ENCODE peak calls at places on chromosomes 7 and 10, in five cellular contexts. One of them, this sample, is unnamed.

GRCh38 chr7:142916508-142916907 is 17.0 kb downstream of the TRPV5 start:
- DNase-seq in H9: no peak
- DNase-seq in trophoblast cell: no peak
- DNase-seq in mesenchymal stem cell: no peak
- DNase-seq in neuronal stem cell: no peak
- DNase-seq in this sample: no peak

GRCh38 chr7:48718731-48719387 is 205.5 kb upstream of the CDC14C start:
- DNase-seq in mesenchymal stem cell: no peak
- DNase-seq in trophoblast cell: no peak
- DNase-seq in neuronal stem cell: no peak
- DNase-seq in H9: no peak
- DNase-seq in this sample: no peak

GRCh38 chr7:143433759-143434158 is 9.5 kb upstream of the TAS2R60 start:
- DNase-seq in mesenchymal stem cell: no peak
- DNase-seq in neuronal stem cell: no peak
- DNase-seq in H9: no peak
- DNase-seq in trophoblast cell: no peak
- DNase-seq in this sample: no peak

GRCh38 chr10:74949434-74949833 is 123.0 kb downstream of the KAT6B start:
- DNase-seq in H9: no peak
- DNase-seq in mesenchymal stem cell: no peak
- DNase-seq in trophoblast cell: no peak
- DNase-seq in neuronal stem cell: no peak
- DNase-seq in this sample: no peak

GRCh38 chr7:44768663-44769361 is 20.2 kb downstream of the ZMIZ2 start:
- DNase-seq in neuronal stem cell: no peak
- DNase-seq in mesenchymal stem cell: no peak
- DNase-seq in H9: no peak
- DNase-seq in trophoblast cell: peak
- DNase-seq in this sample: no peak

GRCh38 chr7:77247206-77247850 is 47.7 kb upstream of the FGL2 start:
- DNase-seq in mesenchymal stem cell: peak
- DNase-seq in H9: peak
- DNase-seq in trophoblast cell: peak
- DNase-seq in neuronal stem cell: peak
- DNase-seq in this sample: peak

GRCh38 chr10:49844775-49845561 is 82.8 kb upstream of the OGDHL start:
- DNase-seq in trophoblast cell: no peak
- DNase-seq in mesenchymal stem cell: peak
- DNase-seq in neuronal stem cell: no peak
- DNase-seq in H9: no peak
- DNase-seq in this sample: no peak

GRCh38 chr10:21638681-21639080 is 104.6 kb downstream of the MLLT10 start:
- DNase-seq in H9: no peak
- DNase-seq in neuronal stem cell: no peak
- DNase-seq in trophoblast cell: no peak
- DNase-seq in mesenchymal stem cell: no peak
- DNase-seq in this sample: no peak

GRCh38 chr10:66292456-66292855 is 633.4 kb upstream of the LRRTM3 start:
- DNase-seq in mesenchymal stem cell: no peak
- DNase-seq in trophoblast cell: no peak
- DNase-seq in H9: no peak
- DNase-seq in neuronal stem cell: no peak
- DNase-seq in this sample: no peak

GRCh38 chr7:46930336-46930735 is 651.6 kb downstream of the TNS3 start:
- DNase-seq in trophoblast cell: peak
- DNase-seq in H9: no peak
- DNase-seq in mesenchymal stem cell: peak
- DNase-seq in neuronal stem cell: no peak
- DNase-seq in this sample: no peak

GRCh38 chr10:129771024-129771423 is 193.1 kb downstream of the EBF3 start:
- DNase-seq in H9: peak
- DNase-seq in neuronal stem cell: no peak
- DNase-seq in trophoblast cell: no peak
- DNase-seq in mesenchymal stem cell: no peak
- DNase-seq in this sample: peak

GRCh38 chr7:105011771-105012502 is 2.1 kb upstream of the KMT2E start:
- DNase-seq in mesenchymal stem cell: peak
- DNase-seq in trophoblast cell: peak
- DNase-seq in H9: no peak
- DNase-seq in neuronal stem cell: no peak
- DNase-seq in this sample: no peak

GRCh38 chr10:94429049-94429707 is 26.8 kb downstream of the TBC1D12 start:
- DNase-seq in H9: no peak
- DNase-seq in trophoblast cell: no peak
- DNase-seq in neuronal stem cell: no peak
- DNase-seq in mesenchymal stem cell: no peak
- DNase-seq in this sample: no peak

GRCh38 chr10:17220652-17221100 is 7.4 kb upstream of the VIM start:
- DNase-seq in mesenchymal stem cell: no peak
- DNase-seq in H9: no peak
- DNase-seq in neuronal stem cell: no peak
- DNase-seq in trophoblast cell: no peak
- DNase-seq in this sample: no peak

GRCh38 chr10:33455029-33455428 is 120.6 kb upstream of the NRP1 start:
- DNase-seq in neuronal stem cell: no peak
- DNase-seq in mesenchymal stem cell: no peak
- DNase-seq in trophoblast cell: peak
- DNase-seq in H9: no peak
- DNase-seq in this sample: no peak

GRCh38 chr10:97222346-97222961 is 36.7 kb upstream of the SLIT1 start:
- DNase-seq in trophoblast cell: no peak
- DNase-seq in H9: peak
- DNase-seq in neuronal stem cell: peak
- DNase-seq in mesenchymal stem cell: peak
- DNase-seq in this sample: peak

GRCh38 chr7:121076350-121077164 is 88.0 kb downstream of the CPED1 start:
- DNase-seq in H9: no peak
- DNase-seq in mesenchymal stem cell: peak
- DNase-seq in neuronal stem cell: no peak
- DNase-seq in trophoblast cell: peak
- DNase-seq in this sample: no peak

GRCh38 chr10:88840881-88841280 is 10.8 kb downstream of the ANKRD22 start:
- DNase-seq in trophoblast cell: no peak
- DNase-seq in H9: no peak
- DNase-seq in neuronal stem cell: no peak
- DNase-seq in mesenchymal stem cell: no peak
- DNase-seq in this sample: no peak

GRCh38 chr10:114648368-114648767 is 9.7 kb downstream of the ABLIM1 start:
- DNase-seq in H9: no peak
- DNase-seq in trophoblast cell: peak
- DNase-seq in neuronal stem cell: no peak
- DNase-seq in mesenchymal stem cell: peak
- DNase-seq in this sample: no peak

GRCh38 chr10:60163786-60164185 is 225.9 kb downstream of the ANK3 start:
- DNase-seq in H9: no peak
- DNase-seq in trophoblast cell: no peak
- DNase-seq in neuronal stem cell: no peak
- DNase-seq in mesenchymal stem cell: no peak
- DNase-seq in this sample: no peak

GRCh38 chr7:72343991-72344390 is 68.1 kb downstream of the CALN1 start:
- DNase-seq in neuronal stem cell: no peak
- DNase-seq in mesenchymal stem cell: no peak
- DNase-seq in H9: peak
- DNase-seq in trophoblast cell: no peak
- DNase-seq in this sample: peak

GRCh38 chr7:157612664-157613561 is 276.1 kb downstream of the DNAJB6 start:
- DNase-seq in mesenchymal stem cell: no peak
- DNase-seq in H9: peak
- DNase-seq in trophoblast cell: peak
- DNase-seq in neuronal stem cell: no peak
- DNase-seq in this sample: peak

GRCh38 chr7:512541-513311 is 6.9 kb downstream of the PDGFA start:
- DNase-seq in H9: no peak
- DNase-seq in neuronal stem cell: no peak
- DNase-seq in mesenchymal stem cell: no peak
- DNase-seq in trophoblast cell: no peak
- DNase-seq in this sample: no peak

GRCh38 chr10:89480047-89480446 is 55.3 kb downstream of the SLC16A12 start:
- DNase-seq in H9: no peak
- DNase-seq in trophoblast cell: no peak
- DNase-seq in neuronal stem cell: no peak
- DNase-seq in mesenchymal stem cell: no peak
- DNase-seq in this sample: no peak

GRCh38 chr7:75599244-75599771 is 107.2 kb downstream of the SPDYE5 start:
- DNase-seq in neuronal stem cell: peak
- DNase-seq in trophoblast cell: no peak
- DNase-seq in mesenchymal stem cell: no peak
- DNase-seq in H9: peak
- DNase-seq in this sample: peak

GRCh38 chr10:101617824-101618568 is 29.9 kb downstream of the DPCD start:
- DNase-seq in trophoblast cell: no peak
- DNase-seq in mesenchymal stem cell: no peak
- DNase-seq in H9: no peak
- DNase-seq in neuronal stem cell: no peak
- DNase-seq in this sample: no peak

GRCh38 chr10:34899161-34899560 is 84.1 kb upstream of the PARD3 start:
- DNase-seq in trophoblast cell: no peak
- DNase-seq in mesenchymal stem cell: no peak
- DNase-seq in neuronal stem cell: no peak
- DNase-seq in H9: no peak
- DNase-seq in this sample: no peak

GRCh38 chr7:99301496-99301895 is 24.2 kb upstream of the ARPC1A start:
- DNase-seq in mesenchymal stem cell: no peak
- DNase-seq in neuronal stem cell: no peak
- DNase-seq in trophoblast cell: no peak
- DNase-seq in H9: no peak
- DNase-seq in this sample: no peak

GRCh38 chr7:101162551-101163280 is 2.7 kb downstream of the VGF start:
- DNase-seq in H9: peak
- DNase-seq in mesenchymal stem cell: peak
- DNase-seq in neuronal stem cell: no peak
- DNase-seq in trophoblast cell: peak
- DNase-seq in this sample: no peak

GRCh38 chr10:81961451-81962184 is 86.6 kb downstream of the NRG3 start:
- DNase-seq in trophoblast cell: no peak
- DNase-seq in H9: no peak
- DNase-seq in mesenchymal stem cell: no peak
- DNase-seq in neuronal stem cell: no peak
- DNase-seq in this sample: no peak

GRCh38 chr7:67788689-67789088 is 792.1 kb downstream of the TYW1 start:
- DNase-seq in H9: no peak
- DNase-seq in mesenchymal stem cell: no peak
- DNase-seq in neuronal stem cell: no peak
- DNase-seq in trophoblast cell: no peak
- DNase-seq in this sample: peak

GRCh38 chr7:71563276-71563675 is 431.3 kb downstream of the GALNT17 start:
- DNase-seq in H9: no peak
- DNase-seq in mesenchymal stem cell: no peak
- DNase-seq in trophoblast cell: no peak
- DNase-seq in neuronal stem cell: no peak
- DNase-seq in this sample: no peak

GRCh38 chr7:5694221-5694754 is 87.2 kb downstream of the RNF216 start:
- DNase-seq in trophoblast cell: peak
- DNase-seq in mesenchymal stem cell: peak
- DNase-seq in neuronal stem cell: no peak
- DNase-seq in H9: no peak
- DNase-seq in this sample: no peak

GRCh38 chr10:130921461-130921860 is 390.1 kb downstream of the TCERG1L start:
- DNase-seq in H9: no peak
- DNase-seq in trophoblast cell: no peak
- DNase-seq in mesenchymal stem cell: no peak
- DNase-seq in neuronal stem cell: no peak
- DNase-seq in this sample: no peak
- H2BK12ac ChIP-seq in H9: no peak
- H2BK12ac ChIP-seq in trophoblast cell: no peak
- H2BK12ac ChIP-seq in mesenchymal stem cell: no peak
- H2BK12ac ChIP-seq in neuronal stem cell: no peak
- H2BK12ac ChIP-seq in this sample: no peak

DNA sequence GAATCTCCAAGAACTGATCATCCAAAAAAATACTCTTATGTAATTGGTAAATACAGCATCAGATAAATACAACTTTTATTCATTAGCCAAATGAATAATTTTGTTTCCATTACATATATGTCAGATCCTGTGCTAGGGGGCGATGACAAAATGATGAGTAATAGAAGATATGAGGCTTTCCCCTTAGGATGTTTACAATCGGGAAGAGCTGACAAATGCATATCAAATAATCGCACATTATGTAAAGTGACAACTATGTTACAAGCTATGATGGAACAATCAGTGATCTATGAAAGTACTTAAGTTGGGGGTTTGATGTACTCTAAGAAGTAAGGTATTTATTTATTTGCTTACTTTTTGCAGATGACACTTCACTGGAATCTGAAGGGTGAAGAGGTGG is 465.6 kb upstream of the VSTM2A start:
- DNase-seq in trophoblast cell: no peak
- DNase-seq in mesenchymal stem cell: no peak
- DNase-seq in H9: no peak
- DNase-seq in neuronal stem cell: no peak
- DNase-seq in this sample: no peak
- H2BK12ac ChIP-seq in trophoblast cell: no peak
- H2BK12ac ChIP-seq in mesenchymal stem cell: no peak
- H2BK12ac ChIP-seq in H9: no peak
- H2BK12ac ChIP-seq in neuronal stem cell: no peak
- H2BK12ac ChIP-seq in this sample: no peak

DNA sequence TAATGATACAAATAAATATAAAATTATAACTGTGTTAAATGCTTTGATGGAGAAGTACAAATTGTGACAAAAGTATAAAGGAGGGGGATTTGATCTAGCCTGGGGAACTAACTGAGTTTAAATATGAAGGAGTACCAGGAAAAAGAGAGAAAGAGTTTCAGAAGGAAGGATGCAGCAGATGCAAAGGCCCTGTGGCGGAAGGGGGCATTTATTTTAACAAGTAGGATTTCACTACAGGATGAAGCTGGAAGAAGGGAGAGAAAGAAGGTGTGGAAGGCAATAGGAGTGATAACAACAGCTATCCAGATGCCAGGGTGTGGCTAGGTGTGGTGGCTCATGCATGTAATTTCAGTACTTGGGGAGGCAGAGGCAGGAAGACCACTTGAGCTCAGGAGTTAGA is 55.8 kb downstream of the AKR1B1 start:
- DNase-seq in H9: no peak
- DNase-seq in neuronal stem cell: no peak
- DNase-seq in mesenchymal stem cell: no peak
- DNase-seq in trophoblast cell: no peak
- DNase-seq in this sample: no peak
- H2BK12ac ChIP-seq in H9: no peak
- H2BK12ac ChIP-seq in neuronal stem cell: no peak
- H2BK12ac ChIP-seq in mesenchymal stem cell: no peak
- H2BK12ac ChIP-seq in trophoblast cell: no peak
- H2BK12ac ChIP-seq in this sample: no peak

GRCh38 chr10:69669408-69669807 is 39.4 kb downstream of the FAM241B start:
- DNase-seq in neuronal stem cell: no peak
- DNase-seq in trophoblast cell: no peak
- DNase-seq in mesenchymal stem cell: no peak
- DNase-seq in H9: no peak
- DNase-seq in this sample: no peak
- H2BK12ac ChIP-seq in neuronal stem cell: no peak
- H2BK12ac ChIP-seq in trophoblast cell: no peak
- H2BK12ac ChIP-seq in mesenchymal stem cell: no peak
- H2BK12ac ChIP-seq in H9: no peak
- H2BK12ac ChIP-seq in this sample: no peak